ENCODE peak calls at places on chromosomes 4 and X, in seven cellular contexts. G is astrocyte of the spinal cord, B is Calu3, A is D721Med, N is glutamatergic neuron, U is heart right ventricle, J is WTC11. Q is an unnamed sample.

GRCh38 chrX:115948018-115948923 is 222.3 kb upstream of the AGTR2 start:
- DNase-seq in N (no peak), G (no peak), A (no peak), B (no peak), J (no peak), U (no peak), Q (no peak)

GRCh38 chr4:180541678-180542077 is 1701.5 kb upstream of the TENM3 start:
- DNase-seq in U (no peak), N (no peak), A (no peak), J (no peak), G (no peak), B (no peak), Q (no peak)

GRCh38 chr4:76265631-76266218 is 14.2 kb downstream of the FAM47E start:
- DNase-seq in A (no peak), B (no peak), U (no peak), J (no peak), G (no peak), N (no peak), Q (no peak)

GRCh38 chr4:76003015-76003414 is 4.3 kb downstream of the CXCL9 start:
- DNase-seq in G (no peak), N (no peak), U (no peak), B (no peak), A (no peak), J (no peak), Q (no peak)

GRCh38 chrX:136635235-136635634 is 12.7 kb upstream of the CD40LG start:
- DNase-seq in A (no peak), N (no peak), G (no peak), U (no peak), B (no peak), J (no peak), Q (no peak)

GRCh38 chr4:23877758-23878229 is 12.1 kb downstream of the PPARGC1A start:
- DNase-seq in U (no peak), G (peak; percentile 78), A (no peak), N (no peak), J (no peak), B (no peak), Q (no peak)

GRCh38 chrX:12349201-12349600 is 210.9 kb downstream of the FRMPD4 start:
- DNase-seq in U (no peak), A (no peak), N (no peak), B (no peak), J (peak; percentile 21), G (no peak), Q (no peak)

GRCh38 chr4:186643501-186644315 is 79.9 kb downstream of the FAT1 start:
- DNase-seq in U (no peak), J (no peak), B (peak; percentile 18), A (no peak), N (peak; percentile 26), G (peak; percentile 74), Q (peak; percentile 78)

GRCh38 chr4:80448056-80448455 is 112.5 kb downstream of the CFAP299 start:
- DNase-seq in U (no peak), G (no peak), B (no peak), N (no peak), A (no peak), J (no peak), Q (no peak)

GRCh38 chr4:133233922-133234321 is 84.8 kb downstream of the PCDH10 start:
- DNase-seq in G (no peak), A (no peak), B (no peak), U (no peak), N (no peak), J (no peak), Q (no peak)

GRCh38 chr4:1544861-1545275 is 138.6 kb upstream of the NKX1-1 start:
- DNase-seq in G (no peak), U (peak; percentile 21), B (no peak), J (no peak), N (peak; percentile 17), A (no peak), Q (no peak)

GRCh38 chrX:41761169-41761568 is 37.2 kb downstream of the GPR82 start:
- DNase-seq in A (no peak), G (no peak), U (no peak), N (no peak), J (no peak), B (no peak), Q (no peak)

GRCh38 chr4:110486226-110486625 is 10.3 kb downstream of the ENPEP start:
- DNase-seq in B (no peak), G (no peak), J (no peak), N (no peak), A (no peak), U (no peak), Q (no peak)

GRCh38 chrX:75273483-75273882 is 402 bp upstream of the UPRT start:
- DNase-seq in A (no peak), U (no peak), G (no peak), B (no peak), N (no peak), J (no peak), Q (no peak)

GRCh38 chr4:85747871-85748491 is 273.0 kb downstream of the ARHGAP24 start:
- DNase-seq in N (no peak), B (peak; percentile 28), J (peak; percentile 19), U (no peak), G (peak; percentile 88), A (peak; percentile 21), Q (peak; percentile 69)

GRCh38 chr4:98482847-98483806 is 175.3 kb downstream of the TSPAN5 start:
- DNase-seq in J (no peak), B (no peak), G (peak; percentile 61), N (no peak), A (no peak), U (no peak), Q (peak; percentile 86)

GRCh38 chr4:76306882-76307669 is 543 bp downstream of the STBD1 start:
- DNase-seq in J (peak; percentile 76), A (no peak), G (peak; percentile 61), N (peak; percentile 83), U (peak; percentile 68), B (peak; percentile 62), Q (peak; percentile 96)

GRCh38 chr4:75698162-75698962 is 25.2 kb upstream of the G3BP2 start:
- DNase-seq in N (no peak), A (no peak), U (no peak), G (no peak), B (no peak), J (no peak), Q (peak; percentile 19)

GRCh38 chr4:106454581-106454980 is 86.0 kb upstream of the GIMD1 start:
- DNase-seq in G (no peak), B (no peak), U (no peak), J (no peak), A (no peak), N (peak; percentile 24), Q (no peak)

GRCh38 chr4:80610845-80611244 is 275.3 kb downstream of the CFAP299 start:
- DNase-seq in N (no peak), U (no peak), A (no peak), B (peak; percentile 4), J (no peak), G (peak; percentile 52), Q (peak; percentile 32)

GRCh38 chr4:7892212-7893019 is 47.2 kb downstream of the AFAP1 start:
- DNase-seq in B (no peak), J (peak; percentile 37), N (peak; percentile 94), U (no peak), A (no peak), G (peak; percentile 97), Q (peak; percentile 90)

GRCh38 chrX:133337250-133337649 is 78.0 kb downstream of the GPC4 start:
- DNase-seq in J (no peak), G (no peak), B (peak; percentile 50), N (no peak), A (no peak), U (no peak), Q (no peak)

GRCh38 chrX:133333154-133333750 is 82.0 kb downstream of the GPC4 start:
- DNase-seq in N (no peak), J (no peak), U (no peak), G (no peak), A (no peak), B (no peak), Q (no peak)

DNA sequence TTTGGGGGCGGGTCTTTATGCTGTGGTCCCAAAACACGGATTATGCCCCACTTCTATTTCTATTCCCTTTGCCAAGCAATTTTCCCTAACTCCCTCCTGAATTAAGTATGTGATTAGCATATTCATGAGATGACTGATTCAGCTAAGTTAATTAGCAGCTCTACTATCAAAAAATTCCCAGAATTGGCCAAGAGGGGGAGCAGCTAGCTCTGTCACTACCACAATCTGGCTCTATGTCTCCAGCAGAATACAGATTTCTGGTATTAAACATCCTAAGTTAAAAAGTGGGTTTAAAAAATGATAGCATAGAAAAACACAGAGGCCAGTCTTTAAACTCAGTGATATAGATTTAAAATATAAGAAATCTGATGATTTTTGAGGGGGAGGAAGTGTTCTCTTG is 80.3 kb downstream of the GPC4 start:
- DNase-seq in G (peak; percentile 39), N (no peak), U (no peak), B (peak; percentile 41), A (no peak), J (no peak), Q (no peak)
- TF ChIP-seq CTCF in G (peak; percentile 53), N (peak; percentile 58), U (peak; percentile 43), B (peak; percentile 38), A (peak; percentile 51), J (no peak), Q (peak; percentile 60)

GRCh38 chr4:38426532-38426931 is 237.5 kb upstream of the KLF3 start:
- DNase-seq in B (no peak), U (no peak), N (no peak), A (no peak), G (no peak), J (no peak), Q (no peak)

GRCh38 chr4:38430841-38431240 is 233.2 kb upstream of the KLF3 start:
- DNase-seq in J (no peak), G (no peak), U (no peak), B (no peak), A (no peak), N (no peak), Q (no peak)
- TF ChIP-seq CTCF in J (no peak), G (no peak), U (no peak), B (no peak), A (no peak), N (no peak), Q (no peak)

GRCh38 chrX:6363193-6363592 is 134.5 kb upstream of the NLGN4X start:
- DNase-seq in A (no peak), J (no peak), U (no peak), B (no peak), G (no peak), N (no peak), Q (no peak)
- TF ChIP-seq CTCF in A (no peak), J (no peak), U (no peak), B (no peak), G (no peak), N (no peak), Q (no peak)

GRCh38 chrX:74232859-74233258 is 71.1 kb upstream of the ZCCHC13 start:
- DNase-seq in J (no peak), G (peak; percentile 14), N (no peak), B (peak; percentile 32), A (no peak), U (no peak), Q (no peak)
- TF ChIP-seq CTCF in J (no peak), G (no peak), N (peak; percentile 18), B (no peak), A (no peak), U (no peak), Q (no peak)

DNA sequence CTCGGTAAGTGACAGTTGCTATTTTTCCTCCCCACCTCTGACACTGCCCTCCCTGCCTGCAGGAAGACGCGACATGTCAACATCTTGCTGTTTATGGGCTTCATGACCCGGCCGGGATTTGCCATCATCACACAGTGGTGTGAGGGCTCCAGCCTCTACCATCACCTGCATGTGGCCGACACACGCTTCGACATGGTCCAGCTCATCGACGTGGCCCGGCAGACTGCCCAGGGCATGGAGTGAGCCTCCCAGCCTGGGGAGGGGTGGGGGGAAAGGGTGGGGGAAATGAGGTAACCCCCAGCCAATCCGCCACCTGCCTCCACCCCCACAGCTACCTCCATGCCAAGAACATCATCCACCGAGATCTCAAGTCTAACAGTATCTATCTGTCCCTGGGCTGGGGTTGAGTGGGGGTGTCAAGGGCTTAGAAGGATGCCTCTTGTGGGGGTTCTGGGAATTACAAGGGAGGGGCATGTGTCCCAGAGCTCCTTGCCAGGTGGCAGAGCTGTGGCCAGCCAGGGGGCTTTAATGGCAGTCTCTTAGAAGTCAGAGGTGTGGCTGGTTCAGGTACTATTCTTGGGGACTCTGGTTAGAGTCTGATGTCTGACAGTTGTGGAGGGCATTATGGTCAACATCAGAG is 7.8 kb downstream of the ARAF start:
- DNase-seq in G (no peak), J (peak; percentile 39), A (no peak), N (no peak), B (peak; percentile 28), U (no peak), Q (no peak)
- TF ChIP-seq CTCF in G (peak; percentile 45), J (peak; percentile 63), A (peak; percentile 7), N (peak; percentile 35), B (peak; percentile 33), U (peak; percentile 22), Q (peak; percentile 36)